ENCODE peak calls at places on chromosomes 3 and 15, in six cellular contexts. G, S, K, X, O and L are unnamed samples.

GRCh38 chr15:31237042-31237324 is 89.7 kb upstream of the KLF13 start:
- DNase-seq in S (no peak), K (no peak), O (no peak), G (no peak), X (no peak), L (no peak)

GRCh38 chr3:145898487-145898886 is 262.5 kb downstream of the PLOD2 start:
- DNase-seq in K (no peak), G (no peak), X (no peak), S (peak), O (no peak), L (no peak)

GRCh38 chr3:71398157-71398836 is 185.2 kb downstream of the FOXP1 start:
- DNase-seq in O (no peak), G (no peak), X (no peak), K (no peak), S (no peak), L (no peak)

GRCh38 chr3:188315563-188315962 is 161.6 kb downstream of the LPP start:
- DNase-seq in O (no peak), S (no peak), G (no peak), K (no peak), X (no peak), L (no peak)

GRCh38 chr15:28962851-28963710 is 77.3 kb downstream of the APBA2 start:
- DNase-seq in K (no peak), G (peak), X (no peak), S (no peak), O (no peak), L (no peak)

GRCh38 chr15:62649793-62650420 is 392.6 kb upstream of the TPM1 start:
- DNase-seq in X (no peak), G (peak), K (no peak), S (peak), O (no peak), L (no peak)

GRCh38 chr3:195911946-195912270 is 3.6 kb upstream of the TNK2 start:
- DNase-seq in G (no peak), O (no peak), S (peak), K (no peak), X (no peak), L (no peak)

GRCh38 chr15:85751731-85752421 is 42.8 kb downstream of the KLHL25 start:
- DNase-seq in G (no peak), O (no peak), K (no peak), X (no peak), S (no peak), L (no peak)

GRCh38 chr3:142501004-142501926 is 53.4 kb upstream of the XRN1 start:
- DNase-seq in G (peak), X (no peak), S (peak), K (no peak), O (no peak), L (no peak)

GRCh38 chr3:131216801-131217200 is 164.8 kb upstream of the NUDT16 start:
- DNase-seq in X (no peak), G (peak), O (no peak), S (peak), K (no peak), L (no peak)

GRCh38 chr3:106510206-106510605 is 641.4 kb upstream of the CBLB start:
- DNase-seq in S (no peak), K (no peak), G (peak), O (no peak), X (no peak), L (no peak)

GRCh38 chr3:33231755-33232465 is 13.3 kb upstream of the SUSD5 start:
- DNase-seq in G (no peak), O (no peak), S (no peak), X (no peak), K (no peak), L (no peak)

GRCh38 chr3:132543016-132543739 is 53.9 kb upstream of the ACKR4 start:
- DNase-seq in G (peak), S (peak), O (no peak), X (no peak), K (no peak), L (no peak)

GRCh38 chr3:58490860-58491501 is 915 bp upstream of the KCTD6 start:
- DNase-seq in G (no peak), O (no peak), K (no peak), X (no peak), S (no peak), L (no peak)

GRCh38 chr15:78105541-78106241 is 13.3 kb downstream of the SH2D7 start:
- DNase-seq in G (peak), K (no peak), O (no peak), S (no peak), X (no peak), L (no peak)